ENCODE peak calls at places on chromosomes 13 and 19, in five cellular contexts. G is endothelial cell of umbilical vein, H is mammary epithelial cell, T is HepG2, B is PC-3. C is an unnamed sample.
A peak's percentile ranks its signal among the peaks of the same experiment; 100 is the strongest.

GRCh38 chr19:1911995-1912394 is 6.8 kb downstream of the ADAT3 start:
- DNase-seq in G (no peak), H (no peak), T (no peak), B (no peak), C (no peak)

GRCh38 chr13:33882804-33883203 is 64.9 kb downstream of the RFC3 start:
- DNase-seq in G (no peak), H (no peak), T (no peak), B (no peak), C (no peak)

GRCh38 chr13:24851546-24851945 is 87.6 kb downstream of the RNF17 start:
- DNase-seq in G (no peak), H (peak; percentile 78), T (no peak), B (peak; percentile 14), C (no peak)

GRCh38 chr13:74217816-74218215 is 83.6 kb upstream of the KLF12 start:
- DNase-seq in G (no peak), H (no peak), T (no peak), B (no peak), C (no peak)

GRCh38 chr19:38194061-38194701 is 29.8 kb downstream of the DPF1 start:
- DNase-seq in G (no peak), H (peak; percentile 54), T (peak; percentile 49), B (peak; percentile 49), C (no peak)

GRCh38 chr13:107518292-107518691 is 697.0 kb downstream of the LIG4 start:
- DNase-seq in G (peak; percentile 20), H (no peak), T (no peak), B (peak; percentile 31), C (peak; percentile 15)

GRCh38 chr19:588093-588742 is 1.5 kb upstream of the HCN2 start:
- DNase-seq in G (peak; percentile 59), H (peak; percentile 75), T (peak; percentile 57), B (peak; percentile 78), C (peak; percentile 52)

GRCh38 chr13:67278230-67278629 is 48.1 kb upstream of the PCDH9 start:
- DNase-seq in G (no peak), H (no peak), T (no peak), B (peak; percentile 27), C (no peak)

GRCh38 chr13:33610471-33611015 is 207.4 kb upstream of the RFC3 start:
- DNase-seq in G (no peak), H (no peak), T (peak; percentile 95), B (no peak), C (no peak)

GRCh38 chr19:5292843-5293606 is 47.6 kb downstream of the PTPRS start:
- DNase-seq in G (peak; percentile 19), H (peak; percentile 41), T (no peak), B (peak; percentile 67), C (no peak)

GRCh38 chr19:17784201-17785008 is 10.5 kb upstream of the B3GNT3 start:
- DNase-seq in G (peak; percentile 55), H (peak; percentile 35), T (peak; percentile 49), B (peak; percentile 71), C (peak; percentile 42)
- H3K9ac ChIP-seq in G (no peak overlapping the region), H (no peak overlapping the region), T (no peak overlapping the region), B (no peak overlapping the region), C (no peak overlapping the region)

DNA sequence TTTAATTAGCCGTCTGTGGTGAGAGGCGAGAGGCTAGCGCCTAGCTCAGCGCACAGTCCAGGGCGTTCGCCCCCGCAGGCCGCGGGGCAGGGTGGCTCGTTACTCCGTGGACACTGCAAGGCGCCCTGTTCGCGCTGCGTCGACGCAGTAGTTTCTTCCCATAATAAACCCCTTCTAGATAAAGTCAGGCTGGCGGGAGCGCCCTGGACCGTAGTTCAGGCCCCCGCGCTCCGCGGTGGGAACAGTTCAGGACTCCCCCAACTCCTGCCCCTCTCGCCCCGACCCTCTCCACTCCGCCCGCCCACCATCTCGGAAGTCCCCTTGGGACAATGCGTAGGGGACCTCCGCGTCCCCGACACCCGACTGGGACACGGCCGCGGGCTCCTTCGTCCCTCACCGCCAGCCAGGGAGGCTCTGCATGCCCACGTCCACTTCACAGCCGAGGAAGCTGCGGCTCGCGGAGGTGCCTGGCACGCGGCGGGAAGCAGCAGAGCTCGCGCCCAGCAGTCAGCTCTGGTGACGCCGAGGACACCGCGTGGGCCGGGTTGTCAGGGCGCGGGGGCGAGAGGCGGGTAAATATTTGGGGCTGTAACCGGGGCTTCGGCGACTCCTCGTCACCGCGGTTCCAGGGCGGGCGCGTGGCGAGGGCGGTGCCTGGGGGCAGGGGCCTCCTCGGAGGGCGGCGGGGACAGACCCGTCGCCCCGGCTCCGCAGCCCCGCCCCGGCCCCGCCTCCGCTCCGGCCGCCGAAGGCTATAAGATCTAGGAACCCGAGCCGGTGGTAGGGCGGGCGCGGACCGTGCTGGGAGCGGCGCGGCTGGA is at the start of gene RGCC:
- DNase-seq in G (peak; percentile 74), H (peak; percentile 60), T (peak; percentile 30), B (peak; percentile 56), C (peak; percentile 50)
- TF ChIP-seq EZH2 in G (no peak), H (no peak), T (no peak), B (no peak), C (no peak)

DNA sequence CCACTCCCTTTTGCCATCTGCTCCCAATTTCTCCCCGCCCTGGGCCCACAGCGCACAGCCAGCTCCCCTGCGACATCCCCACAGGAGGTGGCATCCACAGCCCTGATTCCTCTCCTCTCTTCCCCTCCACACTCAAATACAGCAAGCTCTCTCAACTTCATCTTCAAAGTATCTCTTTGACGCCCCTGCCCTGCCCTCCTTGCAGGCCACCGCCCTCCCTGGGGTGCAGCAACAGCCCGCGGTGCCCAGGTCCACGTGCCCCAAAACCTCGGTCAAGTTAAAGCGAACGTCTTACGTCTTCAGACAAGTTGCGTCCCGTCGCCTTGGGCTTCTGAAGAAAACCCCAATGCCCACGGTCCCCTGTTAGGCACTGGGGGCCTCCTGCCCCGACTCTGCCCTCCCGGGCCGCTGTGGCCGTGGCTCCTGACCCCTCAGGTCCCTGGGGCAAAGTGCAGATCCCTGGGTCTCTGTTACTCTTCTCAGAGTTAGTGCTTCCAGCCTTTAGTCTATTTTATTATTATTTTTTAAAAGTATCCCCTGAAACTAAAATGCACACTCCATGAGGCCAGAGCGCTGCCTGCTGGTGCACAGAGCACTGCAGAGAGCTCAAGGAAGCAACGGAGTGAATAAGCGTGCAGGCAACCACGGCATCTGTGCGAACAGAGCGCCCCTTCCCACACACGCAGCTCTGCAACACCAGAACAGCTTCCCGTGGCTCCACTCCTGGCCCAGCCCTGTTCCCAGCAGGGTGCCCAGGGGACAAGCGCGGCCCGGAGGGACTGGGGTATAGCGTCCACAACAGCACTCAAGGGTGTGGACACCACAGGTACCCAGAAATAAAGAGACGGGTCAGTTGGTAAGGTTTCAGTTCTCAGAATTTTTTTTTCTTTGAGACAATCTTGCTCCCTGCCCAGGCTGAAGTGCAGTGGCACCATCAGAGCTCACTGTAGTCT is 26.4 kb downstream of the IL17D start:
- DNase-seq in G (no peak), H (no peak), T (no peak), B (no peak), C (no peak)
- H2AFZ ChIP-seq in G (no peak overlapping the region), H (no peak overlapping the region), T (no peak overlapping the region), B (no peak overlapping the region), C (no peak overlapping the region)

GRCh38 chr13:110340812-110341444 is 33.8 kb downstream of the COL4A2 start:
- DNase-seq in G (peak; percentile 80), H (peak; percentile 53), T (no peak), B (no peak), C (no peak)
- H3K9ac ChIP-seq in G (peak overlapping the region; percentile 99), H (peak overlapping the region; percentile 45), T (no peak overlapping the region), B (no peak overlapping the region), C (no peak overlapping the region)

GRCh38 chr13:20193142-20193923 is 595 bp upstream of the GJB2 start:
- DNase-seq in G (no peak), H (no peak), T (no peak), B (peak; percentile 41), C (no peak)
- TF ChIP-seq EZH2 in G (peak; percentile 29), H (no peak), T (no peak), B (no peak), C (no peak)

GRCh38 chr19:6772028-6772865 is at the start of gene VAV1:
- DNase-seq in G (no peak), H (no peak), T (no peak), B (no peak), C (peak; percentile 92)

GRCh38 chr19:6774821-6775707 is 2.6 kb downstream of the VAV1 start:
- DNase-seq in G (no peak), H (no peak), T (no peak), B (no peak), C (no peak)

GRCh38 chr19:6769006-6769637 is 1.9 kb upstream of the SH2D3A start:
- DNase-seq in G (no peak), H (no peak), T (no peak), B (peak; percentile 38), C (peak; percentile 26)

GRCh38 chr19:6773323-6773931 is 919 bp downstream of the VAV1 start:
- DNase-seq in G (no peak), H (no peak), T (no peak), B (no peak), C (peak; percentile 71)

DNA sequence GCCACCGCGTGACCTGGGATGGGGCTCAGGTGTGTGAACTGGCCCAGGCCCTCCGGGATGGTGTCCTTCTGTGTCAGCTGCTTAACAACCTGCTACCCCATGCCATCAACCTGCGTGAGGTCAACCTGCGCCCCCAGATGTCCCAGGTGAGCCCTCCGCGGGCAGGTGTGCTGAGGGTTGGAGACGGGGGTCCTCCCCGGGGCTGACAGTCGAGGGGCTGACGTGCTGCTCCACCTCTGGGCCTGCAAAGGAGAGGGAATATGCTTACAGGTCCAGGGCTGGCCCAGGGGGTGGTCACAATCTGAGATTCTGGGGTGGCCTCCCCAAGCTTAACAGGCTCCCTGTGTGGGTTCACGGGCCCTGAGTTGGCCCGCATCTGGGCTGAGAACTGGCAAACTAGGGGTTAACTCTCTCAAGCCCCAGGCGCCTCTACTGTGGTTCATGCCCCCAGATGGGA is 386 bp downstream of the VAV1 start:
- DNase-seq in G (no peak), H (no peak), T (no peak), B (no peak), C (no peak)
- H2AFZ ChIP-seq in G (no peak overlapping the region), H (no peak overlapping the region), T (no peak overlapping the region), B (no peak overlapping the region), C (peak overlapping the region; percentile 25)